ENCODE peak calls at places on chromosome 3, in four cellular contexts. N is CD4-positive, CD25-positive, alpha-beta regulatory T cell; W is SK-N-SH; A is naive thymus-derived CD4-positive, alpha-beta T cell. L is an unnamed sample.

GRCh38 chr3:102466001-102466400 is 31.2 kb downstream of the ZPLD1 start:
- DNase-seq in N (no peak), W (no peak), A (no peak), L (no peak)

GRCh38 chr3:19012846-19013245 is 135.5 kb upstream of the KCNH8 start:
- DNase-seq in N (no peak), W (no peak), A (no peak), L (no peak)

GRCh38 chr3:17823816-17824215 is 81.4 kb upstream of the TBC1D5 start:
- DNase-seq in N (no peak), W (no peak), A (no peak), L (no peak)

GRCh38 chr3:24446032-24446431 is 48.6 kb downstream of the THRB start:
- DNase-seq in N (no peak), W (no peak), A (no peak), L (no peak)

GRCh38 chr3:50655009-50655830 is 19.5 kb upstream of the DOCK3 start:
- DNase-seq in N (no peak), W (no peak), A (no peak), L (no peak)

GRCh38 chr3:53913401-53913800 is 21.7 kb upstream of the SELENOK start:
- DNase-seq in N (no peak), W (no peak), A (no peak), L (no peak)

GRCh38 chr3:172347895-172348680 is 100.2 kb downstream of the GHSR start:
- DNase-seq in N (no peak), W (no peak), A (no peak), L (no peak)

GRCh38 chr3:28467414-28467813 is 118.8 kb upstream of the AZI2 start:
- DNase-seq in N (no peak), W (no peak), A (no peak), L (peak; percentile 45)

GRCh38 chr3:54756330-54756731 is 171.5 kb downstream of the LRTM1 start:
- DNase-seq in N (no peak), W (no peak), A (no peak), L (no peak)

GRCh38 chr3:108406661-108407206 is 103.7 kb downstream of the MYH15 start:
- DNase-seq in N (no peak), W (peak; percentile 70), A (no peak), L (no peak)

GRCh38 chr3:170636609-170637008 is 50.7 kb upstream of the SLC7A14 start:
- DNase-seq in N (no peak), W (no peak), A (no peak), L (no peak)

GRCh38 chr3:127385540-127385870 is 97.7 kb upstream of the PRR20G start:
- DNase-seq in N (no peak), W (no peak), A (no peak), L (peak; percentile 40)

GRCh38 chr3:114504941-114505632 is 211.3 kb downstream of the TIGIT start:
- DNase-seq in N (no peak), W (no peak), A (no peak), L (no peak)

GRCh38 chr3:129233538-129233937 is 15.9 kb upstream of the COPG1 start:
- DNase-seq in N (no peak), W (no peak), A (no peak), L (no peak)

GRCh38 chr3:57059416-57059815 is 1.0 kb upstream of the SPATA12 start:
- DNase-seq in N (no peak), W (peak; percentile 56), A (no peak), L (no peak)
- H3K4me3 ChIP-seq in N (no peak overlapping the region), W (no peak overlapping the region), A (no peak overlapping the region), L (no peak overlapping the region)

GRCh38 chr3:133041524-133041829 is 3.3 kb downstream of the TMEM108 start:
- DNase-seq in N (no peak), W (no peak), A (no peak), L (no peak)
- H3K4me1 ChIP-seq in N (peaks cover 5% of the 10 kb centered on the region), W (peaks cover 7% of the 10 kb centered on the region), A (no peaks in the 10 kb centered on the region), L (peaks cover 5% of the 10 kb centered on the region)

DNA sequence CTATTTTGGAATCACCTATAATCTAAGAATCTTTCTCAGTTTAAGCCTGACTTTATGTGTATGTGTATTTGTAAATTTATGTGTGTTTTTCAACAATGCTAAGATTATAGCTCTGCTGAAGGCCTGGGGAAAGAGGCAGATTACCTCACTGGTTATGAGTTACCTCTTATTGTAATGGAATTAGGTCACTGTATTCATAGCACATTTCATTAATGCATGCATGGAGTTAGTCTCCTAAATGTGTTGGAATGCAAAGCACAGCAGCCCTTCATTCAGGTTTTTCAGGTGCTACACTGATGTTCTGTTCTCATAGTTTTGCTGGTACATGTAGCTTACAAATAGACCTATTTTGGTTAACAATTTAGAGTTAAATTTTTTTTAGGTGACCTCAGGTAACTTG is 9.5 kb downstream of the GPR87 start:
- DNase-seq in N (no peak), W (no peak), A (no peak), L (no peak)
- H3K4me3 ChIP-seq in N (no peak overlapping the region), W (no peak overlapping the region), A (no peak overlapping the region), L (no peak overlapping the region)

GRCh38 chr3:9397911-9398714 is 698 bp downstream of the SETD5 start:
- DNase-seq in N (peak; percentile 27), W (peak; percentile 30), A (no peak), L (peak; percentile 80)

GRCh38 chr3:9397331-9397910 is at the start of gene SETD5:
- DNase-seq in N (peak; percentile 99), W (peak; percentile 95), A (peak; percentile 99), L (peak; percentile 99)

GRCh38 chr3:9396301-9396631 is 1.1 kb upstream of the SETD5 start:
- DNase-seq in N (peak; percentile 77), W (no peak), A (no peak), L (peak; percentile 96)

GRCh38 chr3:9396632-9397330 is 634 bp upstream of the SETD5 start:
- DNase-seq in N (peak; percentile 98), W (peak; percentile 91), A (peak; percentile 99), L (peak; percentile 99)

DNA sequence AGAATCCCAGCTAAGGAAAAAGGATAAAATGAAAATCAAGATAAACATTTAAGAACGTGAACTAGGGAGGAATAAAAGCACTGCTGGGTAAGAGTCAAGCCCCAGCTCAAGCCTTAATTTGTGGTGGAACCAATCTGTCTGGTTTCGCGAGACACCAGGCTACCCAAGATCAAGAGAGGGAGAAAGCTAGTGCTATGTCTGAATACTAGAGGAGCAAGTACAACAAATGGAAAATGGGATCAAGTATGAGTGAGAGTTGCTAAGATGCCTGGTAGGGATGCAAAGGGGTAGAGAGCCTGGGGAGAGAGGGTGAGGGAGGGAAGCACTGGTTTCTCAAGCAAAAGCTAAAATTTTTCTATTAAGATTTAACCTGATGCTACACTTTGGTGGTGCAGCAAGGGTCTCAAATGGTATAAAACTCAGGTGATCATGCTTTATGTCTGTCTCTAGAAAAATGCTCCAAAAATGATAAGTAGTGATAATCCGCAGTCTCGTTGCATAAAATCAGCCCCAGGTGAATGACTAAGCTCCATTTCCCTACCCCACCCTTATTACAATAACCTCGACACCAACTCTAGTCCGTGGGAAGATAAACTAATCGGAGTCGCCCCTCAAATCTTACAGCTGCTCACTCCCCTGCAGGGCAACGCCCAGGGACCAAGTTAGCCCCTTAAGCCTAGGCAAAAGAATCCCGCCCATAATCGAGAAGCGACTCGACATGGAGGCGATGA is 1.7 kb upstream of the SETD5 start:
- DNase-seq in N (no peak), W (no peak), A (no peak), L (no peak)
- H3K4me1 ChIP-seq in N (peaks cover 69% of the 10 kb centered on the region), W (peaks cover 25% of the 10 kb centered on the region), A (peaks cover 45% of the 10 kb centered on the region), L (peaks cover 7% of the 10 kb centered on the region)

DNA sequence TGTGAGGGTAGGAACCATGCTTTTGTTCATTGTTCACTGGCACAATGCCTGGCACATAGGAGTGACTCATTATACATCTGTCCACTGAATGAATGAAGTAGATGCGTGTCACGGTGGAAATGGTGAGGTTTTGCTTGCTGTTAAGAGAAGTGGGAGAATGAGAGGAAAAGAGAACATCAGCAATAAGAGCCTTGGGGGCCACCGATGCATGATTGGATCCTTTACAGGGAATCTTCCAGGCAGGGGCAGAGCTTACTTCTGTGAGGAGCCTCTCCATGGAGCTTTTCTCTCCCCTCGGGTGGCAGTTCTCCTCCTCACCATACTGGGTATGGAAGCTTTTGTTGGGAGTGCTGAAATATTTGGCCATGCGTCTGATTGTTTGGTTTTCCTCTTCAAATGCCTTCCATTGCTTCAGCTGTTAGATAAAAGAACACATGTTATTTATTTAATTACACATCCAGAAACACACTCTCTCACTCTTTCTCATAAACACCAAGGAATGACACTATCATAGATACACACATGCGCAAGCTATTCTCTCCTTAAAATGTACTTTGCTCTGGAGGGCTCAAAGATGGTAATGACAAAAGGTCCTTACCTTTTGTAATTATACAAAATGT is 78.9 kb upstream of the GSK3B start:
- DNase-seq in N (no peak), W (no peak), A (no peak), L (no peak)
- H3K4me3 ChIP-seq in N (no peak overlapping the region), W (no peak overlapping the region), A (no peak overlapping the region), L (no peak overlapping the region)

GRCh38 chr3:123445702-123446101 is 3.2 kb downstream of the ADCY5 start:
- DNase-seq in N (no peak), W (no peak), A (no peak), L (no peak)
- H3K4me1 ChIP-seq in N (peaks cover 14% of the 10 kb centered on the region), W (no peaks in the 10 kb centered on the region), A (no peaks in the 10 kb centered on the region), L (no peaks in the 10 kb centered on the region)

GRCh38 chr3:138862924-138863775 is 28.4 kb upstream of the PIK3CB start:
- DNase-seq in N (no peak), W (no peak), A (no peak), L (peak; percentile 87)
- H3K4me3 ChIP-seq in N (no peak overlapping the region), W (no peak overlapping the region), A (no peak overlapping the region), L (peak overlapping the region; percentile 67)

L was measured in endodermal cell.